ENCODE peak calls at places on chromosomes 4 and X, in five cellular contexts. U is uterus, R is testis, F is mucosa of descending colon, H is tibial nerve. I is an unnamed sample. For H3K9me3, the result is how much of the 10 kb centered on the place peaks cover.

GRCh38 chr4:154389142-154389541 is 102.5 kb downstream of the DCHS2 start:
- DNase-seq in U (no peak), R (no peak), F (no peak), H (no peak), I (no peak)

GRCh38 chr4:152021788-152022438 is 261.1 kb upstream of the GATB start:
- DNase-seq in U (no peak), R (no peak), F (no peak), H (peak), I (no peak)

GRCh38 chrX:24899391-24899790 is 116.4 kb downstream of the ARX start:
- DNase-seq in U (no peak), R (no peak), F (no peak), H (no peak), I (no peak)

GRCh38 chrX:122866527-122866926 is 317.6 kb upstream of the GRIA3 start:
- DNase-seq in U (no peak), R (no peak), F (no peak), H (no peak), I (no peak)

GRCh38 chrX:105315301-105315700 is 94.8 kb upstream of the TEX13A start:
- DNase-seq in U (no peak), R (no peak), F (no peak), H (no peak), I (no peak)

GRCh38 chr4:140330311-140330900 is 43.0 kb upstream of the SCOC start:
- DNase-seq in U (no peak), R (no peak), F (no peak), H (no peak), I (no peak)

GRCh38 chr4:33073811-33074210 is 2353.6 kb downstream of the PCDH7 start:
- DNase-seq in U (no peak), R (no peak), F (no peak), H (no peak), I (no peak)

GRCh38 chrX:140572724-140573123 is 67.9 kb upstream of the SOX3 start:
- DNase-seq in U (no peak), R (peak), F (peak), H (peak), I (no peak)

GRCh38 chrX:31178769-31179125 is 106.9 kb upstream of the FTHL17 start:
- DNase-seq in U (no peak), R (no peak), F (no peak), H (no peak), I (no peak)

GRCh38 chrX:111719426-111720210 is 38.6 kb downstream of the ALG13 start:
- DNase-seq in U (no peak), R (no peak), F (no peak), H (no peak), I (no peak)

GRCh38 chr4:171948038-171948437 is 134.8 kb downstream of the GALNTL6 start:
- DNase-seq in U (no peak), R (no peak), F (no peak), H (no peak), I (no peak)

GRCh38 chr4:152258804-152259708 is 276.8 kb downstream of the FBXW7 start:
- DNase-seq in U (no peak), R (no peak), F (no peak), H (no peak), I (no peak)

GRCh38 chr4:118557298-118557851 is 127.8 kb upstream of the METTL14 start:
- DNase-seq in U (no peak), R (no peak), F (no peak), H (no peak), I (no peak)

GRCh38 chrX:20267924-20268701 is 1.4 kb upstream of the RPS6KA3 start:
- DNase-seq in U (peak), R (peak), F (peak), H (peak), I (no peak)

GRCh38 chrX:136525738-136526606 is 6.0 kb upstream of the VGLL1 start:
- DNase-seq in U (peak), R (peak), F (peak), H (peak), I (no peak)

GRCh38 chr4:176988226-176988625 is 195.5 kb upstream of the VEGFC start:
- DNase-seq in U (no peak), R (no peak), F (no peak), H (no peak), I (no peak)

GRCh38 chr4:91127891-91128290 is 1000.7 kb downstream of the CCSER1 start:
- DNase-seq in U (no peak), R (peak), F (no peak), H (no peak), I (no peak)

GRCh38 chr4:20046179-20046578 is 205.5 kb upstream of the SLIT2 start:
- DNase-seq in U (no peak), R (no peak), F (no peak), H (no peak), I (no peak)

GRCh38 chr4:139084425-139085093 is 69.0 kb downstream of the NOCT start:
- DNase-seq in U (no peak), R (no peak), F (no peak), H (no peak), I (no peak)

GRCh38 chr4:7045961-7046921 is 3.1 kb downstream of the TADA2B start:
- DNase-seq in U (no peak), R (no peak), F (no peak), H (no peak), I (no peak)

GRCh38 chr4:8547108-8547911 is 32.9 kb upstream of the GPR78 start:
- DNase-seq in U (no peak), R (no peak), F (no peak), H (no peak), I (no peak)

GRCh38 chrX:129559800-129560199 is 19.7 kb downstream of the OCRL start:
- DNase-seq in U (no peak), R (no peak), F (no peak), H (no peak), I (no peak)

GRCh38 chrX:40513012-40513411 is 67.8 kb upstream of the ATP6AP2 start:
- DNase-seq in U (no peak), R (no peak), F (no peak), H (no peak), I (no peak)

GRCh38 chrX:139106111-139106510 is 394.6 kb upstream of the FGF13 start:
- DNase-seq in U (no peak), R (no peak), F (no peak), H (no peak), I (no peak)

GRCh38 chrX:9730078-9730477 is 35.6 kb downstream of the GPR143 start:
- DNase-seq in U (no peak), R (no peak), F (no peak), H (no peak), I (no peak)

GRCh38 chrX:9729161-9729885 is 36.3 kb downstream of the GPR143 start:
- DNase-seq in U (no peak), R (no peak), F (no peak), H (no peak), I (no peak)

GRCh38 chrX:9728271-9728670 is 37.4 kb downstream of the GPR143 start:
- DNase-seq in U (no peak), R (no peak), F (no peak), H (no peak), I (no peak)

GRCh38 chrX:9730752-9731151 is 34.9 kb downstream of the GPR143 start:
- DNase-seq in U (no peak), R (no peak), F (no peak), H (no peak), I (no peak)
- H3K9me3 ChIP-seq in U (under half), R (under half), F (under half), H (under half), I (under half)

DNA sequence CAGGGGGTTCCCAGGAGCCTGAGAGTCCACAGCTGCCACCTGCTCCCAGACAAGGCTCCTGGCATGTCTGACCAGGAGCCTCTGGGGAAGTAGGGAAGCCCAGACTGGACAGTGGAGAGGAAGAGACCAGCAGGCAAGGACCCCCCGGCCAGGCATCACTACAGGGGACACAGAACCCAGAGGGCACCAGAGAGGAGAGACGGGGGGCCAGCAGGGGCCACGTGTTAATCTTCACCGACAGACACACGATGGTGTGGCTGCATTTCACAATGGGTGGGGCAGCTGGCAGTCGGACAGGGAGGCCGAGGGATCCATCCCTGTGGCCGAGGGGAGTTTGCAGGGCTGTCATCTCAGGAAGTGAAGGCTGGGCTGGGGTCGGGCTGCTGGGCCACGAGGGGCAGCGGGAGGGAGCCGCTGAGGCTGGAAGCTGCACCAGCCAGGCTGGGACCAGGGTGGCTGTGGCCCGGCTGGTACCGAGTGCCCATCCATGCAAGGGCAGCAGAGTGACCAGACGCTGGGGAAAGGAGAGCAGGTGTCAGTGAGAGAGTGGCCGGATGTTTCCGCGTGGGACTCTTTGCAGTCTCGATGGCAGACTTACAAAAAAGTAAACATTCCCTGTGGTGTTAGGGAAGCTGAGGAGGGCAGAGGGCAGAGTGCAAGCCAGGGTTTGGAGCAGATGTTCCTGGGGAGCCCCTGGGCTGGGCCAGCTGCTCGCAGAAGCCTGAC is 4.7 kb downstream of the PDE6B start:
- DNase-seq in U (no peak), R (no peak), F (no peak), H (no peak), I (no peak)
- H3K9me3 ChIP-seq in U (under half), R (under half), F (under half), H (under half), I (under half)

DNA sequence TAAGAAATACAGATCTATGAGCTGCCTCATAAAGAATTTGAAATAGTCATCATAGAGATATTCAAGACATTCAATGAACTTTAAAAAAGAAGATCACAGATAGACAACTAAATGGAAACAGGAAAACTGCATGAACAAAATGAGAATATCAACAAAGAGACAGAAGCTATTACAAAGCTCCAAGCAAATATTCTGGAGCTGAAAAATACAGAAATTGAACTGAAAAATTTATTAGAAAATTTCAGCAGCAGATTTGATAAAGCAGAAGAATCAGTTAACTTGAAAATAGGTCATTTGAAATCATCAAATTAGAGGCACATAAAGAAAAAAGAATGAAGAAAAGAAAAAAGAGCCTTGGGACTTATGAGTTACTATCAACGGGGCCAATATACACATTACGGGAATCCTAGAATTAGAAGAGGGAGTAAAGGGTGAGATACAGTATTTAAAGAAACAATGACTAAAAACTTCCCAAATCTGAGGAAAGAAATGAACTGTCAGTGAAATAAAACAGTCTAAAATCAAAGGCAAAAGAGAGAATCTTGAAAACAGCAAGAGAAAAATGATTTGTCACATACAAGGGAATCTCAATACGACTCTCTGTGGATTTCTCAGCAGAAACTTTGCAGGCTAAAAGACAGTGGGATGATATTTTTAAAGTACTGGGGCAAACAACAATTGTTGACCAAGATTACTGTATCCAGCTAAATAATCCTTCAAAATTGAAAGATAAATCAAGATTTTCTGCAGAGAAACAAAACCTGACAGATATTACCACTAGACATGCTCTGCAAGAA is 641.6 kb downstream of the ANKRD50 start:
- DNase-seq in U (no peak), R (no peak), F (no peak), H (no peak), I (no peak)
- H3K9me3 ChIP-seq in U (under half), R (under half), F (under half), H (under half), I (under half)

GRCh38 chr4:169164669-169165415 is 105.9 kb downstream of the SH3RF1 start:
- DNase-seq in U (no peak), R (no peak), F (no peak), H (no peak), I (no peak)
- H3K9me3 ChIP-seq in U (under half), R (under half), F (under half), H (under half), I (under half)

DNA sequence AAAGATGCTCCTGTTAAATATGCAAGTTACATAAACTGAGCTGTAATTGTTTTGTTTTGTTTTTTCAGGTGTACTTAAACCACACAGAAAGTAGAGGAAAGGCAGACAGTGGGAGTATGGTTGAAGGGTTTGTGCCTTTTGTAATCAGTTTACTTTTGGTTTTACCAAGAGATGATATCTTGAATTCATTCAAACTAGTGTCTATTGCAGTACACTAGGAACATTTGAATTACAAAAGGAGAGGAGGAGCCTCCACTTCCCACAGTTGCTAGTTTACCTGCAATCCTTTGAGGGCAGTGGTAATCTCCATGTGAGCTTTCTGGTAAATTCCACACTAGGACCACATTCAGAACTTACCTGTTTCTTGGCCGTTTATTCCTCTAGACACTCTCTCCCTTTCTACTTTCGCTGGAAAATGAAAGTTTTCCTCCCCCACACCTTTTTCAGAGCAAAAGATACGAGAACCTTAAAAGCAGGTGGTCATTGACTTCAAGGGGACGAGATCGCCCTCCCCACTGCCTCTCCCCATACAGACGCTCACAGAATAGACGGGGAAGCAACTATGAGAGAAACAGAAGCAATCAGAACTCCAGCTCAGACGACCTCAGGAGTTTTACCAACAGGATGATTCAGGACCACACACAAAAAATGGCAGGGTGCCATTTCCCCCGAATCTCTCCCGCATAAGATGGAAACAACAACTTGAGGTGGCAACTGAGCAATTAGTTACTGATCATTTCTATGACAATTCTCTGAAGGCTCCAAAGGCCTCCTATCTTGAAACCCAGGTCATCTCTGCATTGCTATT is 3.3 kb downstream of the RBM47 start:
- DNase-seq in U (no peak), R (peak), F (peak), H (no peak), I (no peak)
- H3K9me3 ChIP-seq in U (under half), R (under half), F (under half), H (under half), I (under half)

GRCh38 chr4:188091-188490 is 63.8 kb downstream of the ZNF718 start:
- DNase-seq in U (no peak), R (no peak), F (no peak), H (no peak), I (no peak)
- H3K9me3 ChIP-seq in U (under half), R (under half), F (half or more), H (half or more), I (under half)

GRCh38 chr4:29559281-29559680 is 1160.9 kb upstream of the PCDH7 start:
- DNase-seq in U (no peak), R (no peak), F (no peak), H (no peak), I (no peak)

GRCh38 chr4:29560452-29560851 is 1159.7 kb upstream of the PCDH7 start:
- DNase-seq in U (no peak), R (no peak), F (no peak), H (no peak), I (no peak)

GRCh38 chr4:29553842-29554241 is 1166.3 kb upstream of the PCDH7 start:
- DNase-seq in U (no peak), R (no peak), F (no peak), H (no peak), I (no peak)

DNA sequence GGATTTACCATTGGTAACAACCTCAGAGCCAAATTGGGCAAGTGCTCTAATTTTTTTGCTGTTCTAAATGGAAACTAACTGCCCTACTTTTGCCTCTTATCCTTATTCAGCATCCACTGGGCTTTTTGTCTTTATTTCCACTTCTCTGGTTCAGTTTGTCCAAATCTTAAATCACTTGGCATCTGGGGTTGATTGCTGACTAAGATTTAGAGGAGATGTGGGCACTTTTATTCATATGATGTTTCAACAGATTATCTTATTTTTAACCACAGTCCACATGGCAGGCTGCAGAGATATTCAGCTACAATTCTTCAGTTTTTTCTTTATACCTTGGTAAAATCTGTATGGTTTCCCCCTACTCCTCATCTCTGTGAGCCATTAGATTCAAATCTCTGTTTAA is 1161.4 kb upstream of the PCDH7 start:
- DNase-seq in U (no peak), R (no peak), F (no peak), H (no peak), I (no peak)
- H3K9me3 ChIP-seq in U (under half), R (under half), F (under half), H (under half), I (under half)

I was measured in T-helper 17 cell.